ENCODE peak calls at places on chromosomes 3 and 15, in five cellular contexts. E is fibroblast of gingiva; U is NAMALWA; P is left ventricle myocardium inferior; N is activated effector memory CD4-positive, alpha-beta T cell treated with Interleukin-2 at 50 U/mL for 16 hours. Z is an unnamed sample.

GRCh38 chr15:37134699-37135131 is 34.4 kb upstream of the MEIS2 start:
- DNase-seq in E (peak), P (no peak), N (no peak), U (peak), Z (no peak)

GRCh38 chr3:15633766-15634588 is 32.4 kb downstream of the BTD start:
- DNase-seq in P (no peak), E (peak), U (no peak), N (no peak), Z (no peak)

GRCh38 chr15:70165811-70166284 is 68.1 kb upstream of the TLE3 start:
- DNase-seq in P (peak), U (no peak), E (no peak), N (no peak), Z (no peak)

GRCh38 chr3:122392868-122393844 is 9.2 kb downstream of the FAM162A start:
- DNase-seq in E (peak), U (peak), P (no peak), N (no peak), Z (no peak)

GRCh38 chr3:119647843-119648575 is 12.4 kb downstream of the POPDC2 start:
- DNase-seq in E (no peak), U (no peak), N (no peak), P (no peak), Z (no peak)

GRCh38 chr15:64713592-64713991 is 61.8 kb downstream of the RBPMS2 start:
- DNase-seq in E (no peak), U (no peak), N (no peak), P (no peak), Z (no peak)

GRCh38 chr3:172152869-172153268 is 113.5 kb downstream of the FNDC3B start:
- DNase-seq in P (no peak), U (no peak), N (no peak), E (peak), Z (no peak)

GRCh38 chr3:181823716-181824115 is 112.0 kb downstream of the SOX2 start:
- DNase-seq in U (no peak), P (no peak), E (no peak), N (no peak), Z (no peak)

GRCh38 chr15:58396181-58396580 is 35.6 kb upstream of the LIPC start:
- DNase-seq in P (no peak), E (peak), N (no peak), U (no peak), Z (no peak)

GRCh38 chr3:13657660-13658435 is 108.9 kb downstream of the FBLN2 start:
- DNase-seq in P (peak), E (no peak), N (peak), U (peak), Z (peak)

GRCh38 chr3:100560426-100560825 is 49.0 kb upstream of the ADGRG7 start:
- DNase-seq in U (no peak), P (no peak), N (no peak), E (peak), Z (no peak)

GRCh38 chr15:44792715-44793114 is 56.4 kb downstream of the TRIM69 start:
- DNase-seq in U (no peak), E (no peak), N (no peak), P (no peak), Z (no peak)

GRCh38 chr3:172249039-172249438 is 199.2 kb downstream of the GHSR start:
- DNase-seq in E (peak), N (no peak), U (no peak), P (no peak), Z (no peak)

GRCh38 chr3:30639937-30640336 is 33.5 kb downstream of the TGFBR2 start:
- DNase-seq in E (no peak), P (no peak), N (no peak), U (peak), Z (no peak)

GRCh38 chr3:56336023-56336422 is 132.2 kb downstream of the ERC2 start:
- DNase-seq in P (no peak), E (no peak), U (no peak), N (no peak), Z (no peak)

GRCh38 chr3:193677734-193678133 is 84.7 kb downstream of the OPA1 start:
- DNase-seq in U (no peak), P (no peak), N (no peak), E (no peak), Z (no peak)

GRCh38 chr3:113747719-113748046 is 848 bp downstream of the ATP6V1A start:
- DNase-seq in P (no peak), N (no peak), E (no peak), U (no peak), Z (no peak)

GRCh38 chr3:162799910-162800309 is 1303.3 kb downstream of the OTOL1 start:
- DNase-seq in E (no peak), N (no peak), U (no peak), P (no peak), Z (no peak)

GRCh38 chr3:41126961-41127360 is 72.3 kb upstream of the CTNNB1 start:
- DNase-seq in P (no peak), N (no peak), U (no peak), E (no peak), Z (no peak)

GRCh38 chr3:64229903-64230302 is 4.6 kb upstream of the PRICKLE2 start:
- DNase-seq in U (no peak), N (no peak), P (no peak), E (no peak), Z (no peak)

GRCh38 chr3:177483182-177483967 is 286.1 kb upstream of the TBL1XR1 start:
- DNase-seq in E (no peak), U (peak), N (no peak), P (no peak), Z (no peak)

GRCh38 chr3:149968216-149968615 is 2.5 kb downstream of the PFN2 start:
- DNase-seq in U (no peak), N (no peak), P (no peak), E (no peak), Z (no peak)